ENCODE peak calls at places on chromosomes 11 and 22, in seven cellular contexts. R, K, Q, H, P, O and X are unnamed samples.

GRCh38 chr11:83410605-83411565 is 124.7 kb upstream of the CCDC90B start:
- DNase-seq in R (no peak), P (peak), O (no peak), Q (no peak), K (no peak), H (no peak), X (peak)

GRCh38 chr11:26753738-26754504 is 32.1 kb upstream of the SLC5A12 start:
- DNase-seq in P (peak), H (no peak), K (peak), R (peak), Q (no peak), O (peak), X (no peak)

GRCh38 chr22:26887456-26887855 is 230.1 kb downstream of the MIAT start:
- DNase-seq in Q (no peak), H (no peak), P (no peak), O (peak), K (no peak), R (peak), X (no peak)

GRCh38 chr22:41831828-41832552 is 915 bp upstream of the SREBF2 start:
- DNase-seq in O (peak), K (no peak), P (no peak), R (no peak), H (no peak), Q (no peak), X (no peak)

GRCh38 chr11:13288375-13289029 is 10.9 kb downstream of the BMAL1 start:
- DNase-seq in K (no peak), Q (no peak), R (peak), O (peak), P (no peak), H (no peak), X (no peak)

GRCh38 chr11:128361451-128362020 is 225.8 kb downstream of the ETS1 start:
- DNase-seq in O (peak), K (no peak), P (peak), R (peak), Q (no peak), H (no peak), X (no peak)

GRCh38 chr11:114090976-114091375 is 31.5 kb downstream of the ZBTB16 start:
- DNase-seq in K (no peak), Q (no peak), H (no peak), O (no peak), R (no peak), P (no peak), X (no peak)

GRCh38 chr11:2771758-2772466 is 72.1 kb upstream of the KCNQ1OT1 start:
- DNase-seq in Q (no peak), O (no peak), R (no peak), K (no peak), P (peak), H (peak), X (no peak)

GRCh38 chr11:134032501-134033091 is 36.3 kb upstream of the JAM3 start:
- DNase-seq in R (no peak), K (no peak), H (no peak), P (no peak), O (no peak), Q (no peak), X (peak)

GRCh38 chr11:73313652-73314051 is 5.6 kb downstream of the ARHGEF17 start:
- DNase-seq in H (no peak), P (no peak), O (no peak), R (no peak), K (peak), Q (no peak), X (no peak)
- H3K27ac ChIP-seq in H (peak), P (peak), O (peak), R (peak), K (peak), Q (no peak), X (peak)

GRCh38 chr22:46998346-46998745 is 235.9 kb downstream of the TBC1D22A start:
- DNase-seq in R (no peak), Q (no peak), P (no peak), H (no peak), K (no peak), O (no peak), X (no peak)

GRCh38 chr22:47000256-47000655 is 237.8 kb downstream of the TBC1D22A start:
- DNase-seq in Q (no peak), K (no peak), O (no peak), H (no peak), P (no peak), R (no peak), X (no peak)

GRCh38 chr22:47002692-47003091 is 240.2 kb downstream of the TBC1D22A start:
- DNase-seq in R (no peak), H (no peak), K (no peak), Q (no peak), P (no peak), O (no peak), X (no peak)

GRCh38 chr22:47001288-47001687 is 238.8 kb downstream of the TBC1D22A start:
- DNase-seq in Q (no peak), P (no peak), K (no peak), H (no peak), O (no peak), R (no peak), X (no peak)

DNA sequence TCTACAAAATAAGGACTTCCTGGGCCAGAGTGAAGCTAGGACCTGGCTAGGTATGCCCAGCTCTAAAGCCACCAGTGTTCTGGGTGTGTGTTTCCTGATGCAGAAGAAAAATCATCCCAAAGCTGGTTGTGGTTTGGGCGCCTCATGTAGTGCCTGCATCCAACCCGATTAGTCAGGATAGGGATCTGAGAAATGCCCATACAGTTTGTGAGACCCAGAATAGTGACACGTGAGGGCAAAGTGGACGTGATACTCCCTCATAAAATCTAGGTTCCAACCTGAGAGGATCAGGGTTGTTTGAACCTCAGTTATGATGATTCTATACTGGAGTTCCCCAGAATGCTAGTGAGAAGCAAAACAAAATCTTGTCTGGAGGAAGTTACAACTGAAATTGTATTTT is 238.4 kb downstream of the TBC1D22A start:
- DNase-seq in P (no peak), Q (no peak), H (no peak), K (no peak), R (no peak), O (no peak), X (no peak)
- H3K27ac ChIP-seq in P (no peak), Q (no peak), H (no peak), K (no peak), R (no peak), O (no peak), X (no peak)

GRCh38 chr11:6356503-6356902 is 33.8 kb upstream of the SMPD1 start:
- DNase-seq in K (no peak), Q (no peak), P (no peak), O (no peak), H (no peak), R (peak), X (no peak)
- H3K27ac ChIP-seq in K (no peak), Q (no peak), P (peak), O (no peak), H (no peak), R (peak), X (no peak)

DNA sequence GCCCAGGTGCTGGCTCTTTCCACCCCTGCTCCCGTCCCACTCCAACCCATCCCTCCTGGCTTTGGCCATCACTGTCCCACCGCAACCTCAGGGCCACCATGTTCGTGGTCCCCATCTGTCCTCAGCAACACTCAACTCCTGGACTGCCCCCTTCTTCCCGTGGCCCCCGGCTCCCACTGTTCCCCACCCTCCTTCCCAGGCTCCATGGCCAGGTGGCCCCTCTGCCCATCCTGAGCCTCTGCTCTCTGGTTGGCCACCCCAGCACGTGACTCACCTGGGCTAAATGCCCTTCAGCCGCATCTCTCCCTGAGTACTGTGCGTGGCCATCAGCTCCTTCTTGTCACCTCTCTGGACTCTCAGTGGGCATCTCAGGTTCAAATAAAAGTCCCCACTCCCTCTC is 41.6 kb upstream of the PHF21B start:
- DNase-seq in H (no peak), R (no peak), K (no peak), P (no peak), Q (no peak), O (no peak), X (no peak)
- H3K27ac ChIP-seq in H (no peak), R (no peak), K (no peak), P (no peak), Q (no peak), O (no peak), X (no peak)

DNA sequence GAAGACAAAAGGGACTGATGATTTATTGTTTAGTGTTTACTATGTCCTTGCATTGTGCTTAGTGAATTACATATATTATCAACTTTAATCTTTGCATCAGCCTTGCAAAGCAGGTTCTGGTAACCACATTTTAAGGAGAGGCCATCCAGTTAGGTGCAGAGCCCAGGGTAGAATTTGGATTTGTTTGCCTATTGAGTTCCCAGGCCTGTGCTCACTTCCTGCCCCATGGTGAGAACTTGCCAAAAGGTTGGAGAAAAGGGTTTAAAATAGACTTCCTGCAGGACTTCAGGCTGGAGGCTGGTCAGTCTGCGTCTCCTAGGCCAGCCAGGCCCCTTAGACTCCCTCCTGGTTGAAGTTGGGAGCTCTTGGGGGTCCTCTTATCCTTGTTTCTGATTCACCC is 72.1 kb downstream of the ATXN10 start:
- DNase-seq in H (no peak), Q (no peak), P (no peak), O (no peak), R (no peak), K (no peak), X (no peak)
- H3K27ac ChIP-seq in H (peak), Q (no peak), P (no peak), O (no peak), R (no peak), K (peak), X (no peak)

GRCh38 chr22:20111689-20112622 is 3.9 kb upstream of the RANBP1 start:
- DNase-seq in K (no peak), P (no peak), O (no peak), R (no peak), Q (no peak), H (peak), X (no peak)
- H3K27ac ChIP-seq in K (peak), P (no peak), O (no peak), R (no peak), Q (no peak), H (peak), X (no peak)